ENCODE peak calls at places on chromosome 20, in five cellular contexts. One of them, this sample, is unnamed.

GRCh38 chr20:347640-348484 is 951 bp downstream of the NRSN2 start:
- DNase-seq in GM12878: peak
- DNase-seq in aorta: peak
- DNase-seq in lower lobe of right lung: peak
- DNase-seq in left lung: peak
- DNase-seq in this sample: no peak

GRCh38 chr20:9131841-9132240 is 63.0 kb downstream of the PLCB4 start:
- DNase-seq in GM12878: no peak
- DNase-seq in lower lobe of right lung: no peak
- DNase-seq in left lung: no peak
- DNase-seq in aorta: no peak
- DNase-seq in this sample: no peak

GRCh38 chr20:24837721-24838456 is 111.2 kb upstream of the CST7 start:
- DNase-seq in aorta: no peak
- DNase-seq in left lung: no peak
- DNase-seq in GM12878: no peak
- DNase-seq in lower lobe of right lung: no peak
- DNase-seq in this sample: no peak

GRCh38 chr20:25076731-25077609 is 5.0 kb downstream of the VSX1 start:
- DNase-seq in aorta: no peak
- DNase-seq in left lung: no peak
- DNase-seq in GM12878: no peak
- DNase-seq in lower lobe of right lung: no peak
- DNase-seq in this sample: no peak

GRCh38 chr20:23436681-23437080 is 2.8 kb upstream of the CSTL1 start:
- DNase-seq in left lung: no peak
- DNase-seq in GM12878: no peak
- DNase-seq in lower lobe of right lung: no peak
- DNase-seq in aorta: no peak
- DNase-seq in this sample: no peak

GRCh38 chr20:58555078-58555765 is 40.0 kb upstream of the APCDD1L start:
- DNase-seq in lower lobe of right lung: no peak
- DNase-seq in aorta: no peak
- DNase-seq in GM12878: no peak
- DNase-seq in left lung: no peak
- DNase-seq in this sample: no peak

GRCh38 chr20:53738039-53738944 is 144.7 kb upstream of the ZNF217 start:
- DNase-seq in lower lobe of right lung: peak
- DNase-seq in left lung: peak
- DNase-seq in GM12878: no peak
- DNase-seq in aorta: no peak
- DNase-seq in this sample: peak

GRCh38 chr20:33925867-33926266 is 67.8 kb upstream of the RALY start:
- DNase-seq in aorta: no peak
- DNase-seq in lower lobe of right lung: no peak
- DNase-seq in left lung: no peak
- DNase-seq in GM12878: no peak
- DNase-seq in this sample: no peak

GRCh38 chr20:52859156-52859887 is 112.8 kb upstream of the TSHZ2 start:
- DNase-seq in lower lobe of right lung: no peak
- DNase-seq in aorta: no peak
- DNase-seq in left lung: no peak
- DNase-seq in GM12878: no peak
- DNase-seq in this sample: no peak

GRCh38 chr20:46894579-46894958 is at the start of gene EYA2:
- DNase-seq in lower lobe of right lung: no peak
- DNase-seq in aorta: peak
- DNase-seq in GM12878: no peak
- DNase-seq in left lung: no peak
- DNase-seq in this sample: no peak

GRCh38 chr20:41889871-41890224 is 271.7 kb upstream of the CHD6 start:
- DNase-seq in aorta: no peak
- DNase-seq in GM12878: no peak
- DNase-seq in lower lobe of right lung: no peak
- DNase-seq in left lung: no peak
- DNase-seq in this sample: no peak

GRCh38 chr20:382291-383115 is 1.9 kb downstream of the TRIB3 start:
- DNase-seq in aorta: no peak
- DNase-seq in left lung: no peak
- DNase-seq in lower lobe of right lung: no peak
- DNase-seq in GM12878: no peak
- DNase-seq in this sample: no peak

GRCh38 chr20:12170406-12170805 is 252.7 kb downstream of the BTBD3 start:
- DNase-seq in left lung: no peak
- DNase-seq in aorta: no peak
- DNase-seq in lower lobe of right lung: no peak
- DNase-seq in GM12878: no peak
- DNase-seq in this sample: no peak

GRCh38 chr20:43722153-43722505 is 4.7 kb downstream of the GTSF1L start:
- DNase-seq in lower lobe of right lung: no peak
- DNase-seq in GM12878: no peak
- DNase-seq in aorta: no peak
- DNase-seq in left lung: no peak
- DNase-seq in this sample: no peak

GRCh38 chr20:45828589-45828988 is 1.5 kb upstream of the TNNC2 start:
- DNase-seq in left lung: no peak
- DNase-seq in GM12878: no peak
- DNase-seq in aorta: peak
- DNase-seq in lower lobe of right lung: no peak
- DNase-seq in this sample: no peak

GRCh38 chr20:6501061-6501460 is 266.4 kb upstream of the BMP2 start:
- DNase-seq in aorta: no peak
- DNase-seq in left lung: no peak
- DNase-seq in GM12878: no peak
- DNase-seq in lower lobe of right lung: no peak
- DNase-seq in this sample: no peak

GRCh38 chr20:39986231-39986904 is 702.7 kb downstream of the MAFB start:
- DNase-seq in left lung: peak
- DNase-seq in GM12878: no peak
- DNase-seq in lower lobe of right lung: peak
- DNase-seq in aorta: peak
- DNase-seq in this sample: no peak

GRCh38 chr20:381581-382290 is 1.2 kb downstream of the TRIB3 start:
- DNase-seq in aorta: peak
- DNase-seq in GM12878: peak
- DNase-seq in left lung: peak
- DNase-seq in lower lobe of right lung: peak
- DNase-seq in this sample: peak

GRCh38 chr20:47235853-47236638 is 120.5 kb downstream of the ZMYND8 start:
- DNase-seq in left lung: no peak
- DNase-seq in lower lobe of right lung: no peak
- DNase-seq in GM12878: no peak
- DNase-seq in aorta: no peak
- DNase-seq in this sample: no peak

GRCh38 chr20:31678389-31679356 is 41.0 kb downstream of the COX4I2 start:
- DNase-seq in GM12878: no peak
- DNase-seq in left lung: no peak
- DNase-seq in lower lobe of right lung: no peak
- DNase-seq in aorta: peak
- DNase-seq in this sample: no peak

GRCh38 chr20:4512891-4513550 is 208.7 kb upstream of the PRND start:
- DNase-seq in lower lobe of right lung: no peak
- DNase-seq in left lung: no peak
- DNase-seq in aorta: no peak
- DNase-seq in GM12878: no peak
- DNase-seq in this sample: no peak

GRCh38 chr20:46954490-46955038 is 59.9 kb downstream of the EYA2 start:
- DNase-seq in GM12878: no peak
- DNase-seq in left lung: no peak
- DNase-seq in aorta: no peak
- DNase-seq in lower lobe of right lung: no peak
- DNase-seq in this sample: peak

GRCh38 chr20:10171864-10172751 is 46.5 kb upstream of the SNAP25 start:
- DNase-seq in GM12878: no peak
- DNase-seq in lower lobe of right lung: peak
- DNase-seq in aorta: peak
- DNase-seq in left lung: peak
- DNase-seq in this sample: no peak

GRCh38 chr20:56004611-56005388 is 519 bp downstream of the CBLN4 start:
- DNase-seq in lower lobe of right lung: no peak
- DNase-seq in aorta: no peak
- DNase-seq in left lung: peak
- DNase-seq in GM12878: no peak
- DNase-seq in this sample: no peak

GRCh38 chr20:1001981-1002681 is at the start of gene RSPO4:
- DNase-seq in GM12878: no peak
- DNase-seq in left lung: peak
- DNase-seq in aorta: peak
- DNase-seq in lower lobe of right lung: no peak
- DNase-seq in this sample: no peak

GRCh38 chr20:22559711-22560305 is 24.6 kb downstream of the FOXA2 start:
- DNase-seq in GM12878: no peak
- DNase-seq in lower lobe of right lung: no peak
- DNase-seq in aorta: no peak
- DNase-seq in left lung: no peak
- DNase-seq in this sample: no peak

GRCh38 chr20:22617160-22617559 is 32.8 kb upstream of the FOXA2 start:
- DNase-seq in left lung: no peak
- DNase-seq in GM12878: no peak
- DNase-seq in aorta: no peak
- DNase-seq in lower lobe of right lung: peak
- DNase-seq in this sample: no peak

DNA sequence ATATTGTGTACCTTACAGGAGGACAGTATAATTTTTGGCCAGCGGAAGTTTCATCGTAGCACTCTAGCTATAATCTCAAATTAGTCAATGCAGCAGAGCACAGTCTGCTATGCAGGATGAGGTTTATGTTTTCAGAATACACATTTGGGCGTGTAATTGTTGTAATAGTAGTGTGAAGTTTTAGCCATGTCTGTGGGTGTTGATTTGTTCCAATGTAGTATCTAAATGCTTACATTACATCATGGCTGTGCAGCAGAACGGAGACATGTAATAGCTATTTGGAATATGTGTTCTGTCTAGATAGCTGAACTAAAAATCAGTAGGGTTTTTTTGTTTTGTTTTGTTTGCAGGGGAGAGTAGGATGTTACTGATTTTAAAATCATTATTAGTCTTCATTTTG is 65.3 kb upstream of the CDH4 start:
- DNase-seq in GM12878: no peak
- DNase-seq in left lung: no peak
- DNase-seq in lower lobe of right lung: no peak
- DNase-seq in aorta: no peak
- DNase-seq in this sample: no peak
- H3K4me3 ChIP-seq in GM12878: no peak
- H3K4me3 ChIP-seq in left lung: no peak
- H3K4me3 ChIP-seq in lower lobe of right lung: no peak
- H3K4me3 ChIP-seq in aorta: no peak
- H3K4me3 ChIP-seq in this sample: no peak

DNA sequence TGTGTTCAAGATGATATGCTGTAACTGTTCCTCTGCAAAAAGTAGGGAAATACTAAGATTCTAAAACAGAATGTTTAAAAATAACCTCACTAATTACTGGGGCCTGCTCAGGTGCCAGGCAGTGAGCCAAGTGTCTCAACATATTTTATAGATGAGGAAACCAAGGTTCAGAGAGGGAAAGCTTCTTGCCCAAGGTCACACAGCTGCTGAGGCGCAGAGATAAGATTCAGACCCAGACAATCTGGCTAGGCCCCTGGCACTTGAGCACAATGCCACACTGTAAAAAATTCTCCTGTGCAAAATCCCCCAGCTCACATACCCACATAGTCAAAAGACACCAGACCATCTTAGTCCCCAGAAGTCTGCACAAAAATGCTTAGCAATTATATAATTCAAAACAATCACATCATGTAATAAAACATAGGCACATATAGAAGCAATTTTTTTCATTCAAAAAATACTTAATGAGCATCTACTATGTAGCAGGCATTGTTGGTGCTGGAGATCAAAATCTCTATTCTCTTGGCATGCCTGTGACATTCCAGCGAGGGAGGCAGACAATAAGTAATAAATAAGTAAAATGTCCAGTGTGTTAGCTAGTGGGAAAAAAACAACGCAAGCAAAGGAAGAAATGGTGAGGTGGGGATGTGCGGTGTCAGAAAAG is 10.3 kb downstream of the PREX1 start:
- DNase-seq in GM12878: no peak
- DNase-seq in lower lobe of right lung: no peak
- DNase-seq in left lung: no peak
- DNase-seq in aorta: peak
- DNase-seq in this sample: no peak
- H3K4me3 ChIP-seq in GM12878: peak
- H3K4me3 ChIP-seq in lower lobe of right lung: no peak
- H3K4me3 ChIP-seq in left lung: no peak
- H3K4me3 ChIP-seq in aorta: no peak
- H3K4me3 ChIP-seq in this sample: no peak

DNA sequence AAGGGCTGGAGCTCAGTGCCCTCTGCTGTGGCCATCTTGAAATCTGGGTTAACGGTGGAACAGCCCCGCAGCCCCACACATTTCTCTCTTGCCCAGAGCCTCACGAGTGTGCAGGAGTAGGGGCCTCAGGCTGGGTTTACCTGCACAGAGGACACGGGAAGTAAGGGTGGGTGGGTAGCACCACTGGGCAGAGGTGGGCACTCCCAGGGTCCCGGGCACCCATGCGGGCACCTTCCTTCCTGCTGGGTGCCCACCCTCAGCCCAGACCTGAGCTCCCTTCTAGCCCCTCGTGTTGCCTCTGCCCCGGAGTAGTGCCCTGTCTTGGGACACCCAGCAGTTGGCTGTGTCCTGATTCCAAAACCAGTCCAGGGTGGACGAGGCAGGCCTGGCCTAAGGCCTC is 11.2 kb downstream of the COL9A3 start:
- DNase-seq in lower lobe of right lung: no peak
- DNase-seq in left lung: peak
- DNase-seq in GM12878: no peak
- DNase-seq in aorta: no peak
- DNase-seq in this sample: no peak
- H3K4me3 ChIP-seq in lower lobe of right lung: no peak
- H3K4me3 ChIP-seq in left lung: no peak
- H3K4me3 ChIP-seq in GM12878: no peak
- H3K4me3 ChIP-seq in aorta: no peak
- H3K4me3 ChIP-seq in this sample: no peak

DNA sequence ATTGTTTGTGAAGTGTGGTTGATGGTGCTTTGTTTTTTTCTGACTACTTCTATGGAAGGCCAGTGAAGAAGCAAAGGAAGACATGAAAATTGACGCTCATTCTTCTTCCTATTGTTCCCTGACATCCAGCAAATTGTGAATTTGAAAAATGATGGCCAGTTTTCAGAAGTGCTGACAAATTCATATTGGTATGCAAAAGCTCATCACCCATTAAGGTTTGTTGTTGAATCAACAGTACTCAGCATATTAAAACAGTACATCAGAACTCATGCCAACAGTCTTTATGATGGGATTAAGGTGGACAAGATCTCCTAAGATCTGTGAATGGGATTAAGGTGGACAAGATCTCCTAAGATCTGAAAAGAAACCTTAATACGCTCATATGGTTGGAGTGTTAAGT is 1.0 kb upstream of the MTG2 start:
- DNase-seq in lower lobe of right lung: no peak
- DNase-seq in left lung: no peak
- DNase-seq in aorta: no peak
- DNase-seq in GM12878: no peak
- DNase-seq in this sample: no peak
- H3K4me3 ChIP-seq in lower lobe of right lung: peak
- H3K4me3 ChIP-seq in left lung: no peak
- H3K4me3 ChIP-seq in aorta: no peak
- H3K4me3 ChIP-seq in GM12878: peak
- H3K4me3 ChIP-seq in this sample: peak

GRCh38 chr20:62363920-62364851 is 2.9 kb downstream of the LAMA5 start:
- DNase-seq in lower lobe of right lung: peak
- DNase-seq in left lung: peak
- DNase-seq in GM12878: no peak
- DNase-seq in aorta: peak
- DNase-seq in this sample: no peak
- H3K4me3 ChIP-seq in lower lobe of right lung: peak
- H3K4me3 ChIP-seq in left lung: no peak
- H3K4me3 ChIP-seq in GM12878: no peak
- H3K4me3 ChIP-seq in aorta: no peak
- H3K4me3 ChIP-seq in this sample: no peak

This sample was measured in GM12864.